ENCODE peak calls at places on chromosomes 6 and 20, in four cellular contexts. T is A549, Y is DND-41, O is GM23248. Q is an unnamed sample. For H3K9me3, the result is how much of the 10 kb centered on the place peaks cover.

GRCh38 chr6:34179106-34179720 is 33.3 kb upstream of the GRM4 start:
- DNase-seq in Y (no peak), O (no peak), T (no peak), Q (no peak)

GRCh38 chr6:37029249-37029959 is 23.9 kb downstream of the FGD2 start:
- DNase-seq in T (peak), Y (peak), O (peak), Q (peak)

GRCh38 chr6:165819394-165819793 is 156.4 kb upstream of the PDE10A start:
- DNase-seq in Y (no peak), O (no peak), T (no peak), Q (no peak)

GRCh38 chr6:38739532-38739931 is 24.4 kb downstream of the DNAH8 start:
- DNase-seq in O (peak), Y (no peak), T (no peak), Q (no peak)

GRCh38 chr6:89375902-89376301 is 23.4 kb upstream of the UBE2J1 start:
- DNase-seq in Y (no peak), O (no peak), T (no peak), Q (no peak)

GRCh38 chr20:31678389-31679356 is 41.0 kb downstream of the COX4I2 start:
- DNase-seq in O (no peak), T (no peak), Y (peak), Q (no peak)

GRCh38 chr6:20464847-20465246 is 63.2 kb downstream of the E2F3 start:
- DNase-seq in Y (no peak), T (no peak), O (no peak), Q (no peak)

GRCh38 chr20:63751471-63752271 is 12.1 kb downstream of the SLC2A4RG start:
- DNase-seq in O (no peak), T (no peak), Y (peak), Q (no peak)

GRCh38 chr20:48329216-48329615 is 498.6 kb downstream of the PREX1 start:
- DNase-seq in O (no peak), Y (no peak), T (no peak), Q (no peak)

GRCh38 chr20:48329676-48330644 is 497.8 kb downstream of the PREX1 start:
- DNase-seq in Y (peak), T (peak), O (peak), Q (peak)

GRCh38 chr20:48333707-48334106 is 494.1 kb downstream of the PREX1 start:
- DNase-seq in T (no peak), Y (no peak), O (no peak), Q (no peak)

GRCh38 chr20:48332555-48332954 is 495.2 kb downstream of the PREX1 start:
- DNase-seq in O (no peak), Y (no peak), T (no peak), Q (no peak)

DNA sequence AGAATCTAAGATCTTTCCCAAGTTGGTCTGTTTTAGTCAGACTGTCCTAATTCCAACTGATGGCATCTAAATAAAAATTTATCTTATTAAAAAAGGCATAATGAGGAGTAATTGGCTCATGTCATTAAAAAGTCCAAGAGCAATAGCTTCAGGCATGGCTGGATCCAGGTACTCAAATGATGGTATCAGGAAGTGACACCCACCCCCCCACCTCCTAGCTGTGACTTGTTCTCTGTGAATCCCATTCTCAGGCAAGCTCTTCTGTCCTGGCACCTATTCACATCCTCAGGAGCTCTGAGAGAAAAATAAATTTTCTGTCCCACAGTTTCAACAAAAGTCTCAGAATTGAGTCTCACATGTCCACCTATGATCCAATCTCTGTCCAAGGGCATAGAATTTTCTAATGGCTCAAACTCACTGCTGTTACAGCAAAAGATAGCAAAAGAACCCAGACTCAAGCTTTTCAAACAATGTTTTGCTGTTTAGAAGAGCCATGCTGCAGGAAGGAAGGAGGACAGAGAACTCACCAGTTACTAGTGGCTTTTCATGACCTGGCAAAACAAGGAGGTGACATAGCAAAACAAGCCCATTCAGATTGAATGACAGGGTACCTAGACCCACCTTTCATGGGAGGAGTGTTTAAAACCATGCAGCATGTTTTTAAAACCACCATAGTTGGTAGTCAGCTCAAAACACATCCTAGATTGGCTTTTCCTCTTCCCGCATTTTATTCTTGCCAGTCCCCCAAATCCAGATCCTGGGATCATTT is 496.1 kb downstream of the PREX1 start:
- DNase-seq in T (no peak), O (no peak), Y (no peak), Q (no peak)
- H3K4me2 ChIP-seq in T (peak), O (no peak), Y (no peak), Q (no peak)

DNA sequence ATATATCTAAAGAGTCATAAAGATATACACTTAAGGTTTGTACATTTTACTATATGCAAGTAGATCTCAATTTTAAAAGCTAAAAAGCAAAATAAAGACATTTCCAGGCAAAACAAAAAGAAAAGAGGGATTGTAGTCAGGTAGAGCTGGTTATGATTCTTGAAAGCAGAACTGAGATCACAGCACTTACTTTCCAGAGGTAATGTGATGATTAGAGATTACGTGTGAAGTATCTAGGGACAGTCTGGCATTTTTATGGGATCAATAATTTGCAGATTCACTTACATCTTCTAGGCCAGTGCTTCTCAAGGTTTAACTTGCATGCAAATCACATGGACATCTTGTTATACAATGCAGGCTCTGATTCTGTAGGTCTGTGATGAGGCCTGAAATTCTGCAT is 595.5 kb downstream of the KIF16B start:
- DNase-seq in T (no peak), Y (no peak), O (no peak), Q (no peak)
- H3K9me3 ChIP-seq in T (under half), Y (under half), O (under half), Q (under half)

DNA sequence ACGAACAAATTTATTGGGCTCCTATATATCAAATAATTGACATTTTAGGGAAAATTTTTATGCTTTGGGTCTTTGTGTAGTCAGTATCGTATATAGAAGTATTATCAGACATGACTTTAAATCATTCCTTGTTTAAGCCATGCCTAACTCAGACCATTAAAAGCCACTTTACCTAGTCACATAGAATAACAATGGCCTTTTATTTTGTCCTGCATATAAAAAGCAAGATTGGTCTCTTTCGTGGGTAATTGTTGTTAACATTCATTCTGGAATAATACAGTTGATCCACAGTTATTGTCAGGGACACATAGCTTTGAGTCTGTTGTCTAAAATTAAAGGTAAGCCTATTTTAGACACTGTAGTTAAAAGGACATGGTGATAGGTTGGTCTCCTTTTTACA is 47.4 kb downstream of the PLEKHG1 start:
- DNase-seq in O (no peak), T (no peak), Y (no peak), Q (no peak)
- H3K4me2 ChIP-seq in O (no peak), T (no peak), Y (no peak), Q (peak)

DNA sequence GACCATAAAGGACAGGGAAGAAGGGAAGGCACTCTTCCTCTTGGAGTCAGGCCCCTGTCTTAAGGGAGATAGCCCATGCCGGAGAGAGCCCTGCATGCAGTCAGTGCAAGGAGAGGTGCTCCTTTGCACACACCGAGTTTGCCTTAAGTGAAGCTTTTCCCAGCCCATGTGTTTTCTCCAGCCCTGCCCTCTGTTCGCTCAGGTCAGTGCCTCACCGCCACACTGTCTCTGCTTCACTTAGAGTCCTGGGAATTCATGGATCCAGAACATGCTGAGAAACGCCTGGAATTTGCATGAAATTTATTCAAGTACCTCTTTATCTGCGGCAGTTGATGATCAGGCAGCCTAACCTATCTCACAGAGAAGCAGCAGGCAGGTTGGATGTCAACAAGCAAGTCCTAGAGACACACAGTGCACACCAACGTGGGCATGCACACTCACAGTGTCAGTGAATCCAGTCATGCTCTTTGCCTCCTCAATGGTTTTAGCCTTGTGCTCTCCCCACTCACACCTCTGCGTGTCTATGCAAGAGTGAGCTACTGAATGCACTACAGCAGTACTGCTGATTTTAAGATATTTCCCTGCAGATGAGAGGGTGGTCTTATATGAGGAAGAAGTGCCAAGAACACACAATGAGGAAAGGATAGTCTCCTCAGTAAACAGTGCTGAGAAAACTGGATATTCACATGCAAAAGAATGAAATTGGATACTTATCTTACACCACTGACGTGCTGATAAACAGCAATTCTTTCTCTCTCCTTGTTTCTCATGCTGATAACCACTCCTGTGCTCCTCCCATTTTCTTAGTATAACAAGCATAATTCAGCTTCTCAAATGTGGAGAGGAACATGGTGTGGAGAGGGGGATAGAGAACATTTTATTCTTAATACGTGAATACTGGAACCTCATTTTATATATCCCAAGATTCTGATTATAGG is 295.1 kb upstream of the CDYL start:
- DNase-seq in Y (no peak), O (no peak), T (no peak), Q (no peak)
- H3K9me3 ChIP-seq in Y (under half), O (under half), T (under half), Q (under half)

GRCh38 chr20:52193133-52193532 is 1.6 kb upstream of the ZFP64 start:
- DNase-seq in Y (no peak), O (no peak), T (no peak), Q (no peak)
- H3K4me2 ChIP-seq in Y (peak), O (no peak), T (peak), Q (peak)

Q was measured in OCI-LY7.